ENCODE peak calls at places on chromosome 11, in eight cellular contexts. V, F, P, I, O, X, T and Y are unnamed samples.

GRCh38 chr11:32430586-32431357 is 4.6 kb downstream of the WT1 start:
- DNase-seq in V (no peak), I (no peak), X (no peak), F (no peak), P (no peak), T (no peak), O (no peak), Y (no peak)

GRCh38 chr11:107307991-107308390 is 149.6 kb downstream of the CWF19L2 start:
- DNase-seq in T (no peak), F (no peak), O (no peak), X (no peak), V (no peak), I (no peak), P (no peak), Y (no peak)

GRCh38 chr11:94834931-94835330 is 66.8 kb downstream of the AMOTL1 start:
- DNase-seq in X (no peak), V (no peak), O (no peak), T (no peak), I (no peak), P (no peak), F (no peak), Y (no peak)

GRCh38 chr11:93063101-93063500 is 93.7 kb downstream of the MTNR1B start:
- DNase-seq in O (no peak), P (no peak), F (no peak), V (no peak), X (no peak), T (no peak), I (no peak), Y (no peak)

GRCh38 chr11:34405079-34405858 is 33.5 kb upstream of the CAT start:
- DNase-seq in P (peak), X (no peak), V (no peak), F (no peak), O (no peak), T (no peak), I (no peak), Y (no peak)

GRCh38 chr11:123469089-123469488 is 39.0 kb downstream of the GRAMD1B start:
- DNase-seq in T (no peak), F (no peak), X (no peak), V (no peak), P (no peak), O (no peak), I (no peak), Y (no peak)

GRCh38 chr11:19380375-19380774 is 139.6 kb upstream of the E2F8 start:
- DNase-seq in X (no peak), V (no peak), I (peak), O (no peak), P (peak), F (no peak), T (no peak), Y (no peak)

GRCh38 chr11:17171342-17171741 is 36.4 kb downstream of the PIK3C2A start:
- DNase-seq in X (no peak), P (peak), O (no peak), F (no peak), I (peak), T (no peak), V (no peak), Y (no peak)

GRCh38 chr11:68751331-68751856 is at the start of gene TESMIN:
- DNase-seq in X (peak), O (peak), F (peak), T (peak), I (peak), V (peak), P (peak), Y (peak)

GRCh38 chr11:70928854-70929598 is 323.4 kb downstream of the SHANK2 start:
- DNase-seq in X (no peak), F (no peak), V (no peak), T (no peak), P (no peak), I (no peak), O (no peak), Y (no peak)

GRCh38 chr11:129917231-129917630 is 21.9 kb upstream of the NFRKB start:
- DNase-seq in O (no peak), I (no peak), F (no peak), V (no peak), P (peak), X (no peak), T (no peak), Y (no peak)

GRCh38 chr11:2534957-2535672 is 90.3 kb downstream of the KCNQ1 start:
- DNase-seq in I (no peak), T (peak), O (no peak), X (no peak), F (no peak), P (no peak), V (no peak), Y (no peak)

GRCh38 chr11:11993814-11994213 is 14.6 kb downstream of the DKK3 start:
- DNase-seq in F (peak), I (peak), O (no peak), P (peak), T (peak), V (no peak), X (no peak), Y (no peak)

GRCh38 chr11:7451520-7451919 is 33.8 kb upstream of the OLFML1 start:
- DNase-seq in F (no peak), T (no peak), P (peak), O (no peak), V (no peak), X (no peak), I (no peak), Y (no peak)

GRCh38 chr11:127074151-127074761 is 73.7 kb upstream of the KIRREL3 start:
- DNase-seq in O (peak), X (no peak), V (peak), P (peak), I (peak), T (no peak), F (no peak), Y (peak)

GRCh38 chr11:1458340-1459218 is 28.0 kb downstream of the MOB2 start:
- DNase-seq in X (no peak), T (peak), P (peak), O (peak), I (no peak), F (no peak), V (no peak), Y (no peak)

GRCh38 chr11:62324738-62325556 is 12.3 kb upstream of the ASRGL1 start:
- DNase-seq in I (no peak), P (peak), X (peak), V (peak), F (no peak), O (peak), T (no peak), Y (no peak)

GRCh38 chr11:45856044-45856468 is 8.8 kb downstream of the CRY2 start:
- DNase-seq in F (no peak), X (no peak), T (peak), P (peak), I (no peak), V (no peak), O (no peak), Y (no peak)